ENCODE peak calls at places on chromosome 20, in four cellular contexts. I is stimulated activated CD8-positive, alpha-beta memory T cell treated with anti-CD3 and anti-CD28 coated beads, Interleukin-15, amount 100 ng/mL, for 48 hours; W is neural crest cell; S is CD4-positive, alpha-beta T cell. Z is an unnamed sample.
A peak's percentile ranks its signal among the peaks of the same experiment; 100 is the strongest.

GRCh38 chr20:49630396-49630951 is 62.5 kb upstream of the PTGIS start:
- DNase-seq in I (no peak), W (no peak), S (no peak), Z (no peak)

GRCh38 chr20:37945034-37945660 is 42.2 kb downstream of the VSTM2L start:
- DNase-seq in W (no peak), S (no peak), I (no peak), Z (no peak)

GRCh38 chr20:20362774-20363435 is 5.0 kb upstream of the INSM1 start:
- DNase-seq in I (no peak), W (peak; percentile 30), S (no peak), Z (no peak)

GRCh38 chr20:56391037-56391436 is 978 bp downstream of the AURKA start:
- DNase-seq in W (no peak), I (no peak), S (no peak), Z (no peak)

GRCh38 chr20:37326666-37327065 is 19.3 kb upstream of the SRC start:
- DNase-seq in W (no peak), I (no peak), S (no peak), Z (no peak)

GRCh38 chr20:32524871-32525501 is 60.1 kb downstream of the NOL4L start:
- DNase-seq in W (no peak), S (no peak), I (no peak), Z (no peak)

GRCh38 chr20:53434662-53435061 is 159.0 kb downstream of the ZNF217 start:
- DNase-seq in S (no peak), W (no peak), I (no peak), Z (no peak)

GRCh38 chr20:45359406-45360148 is 3.4 kb upstream of the SYS1 start:
- DNase-seq in S (no peak), I (no peak), W (no peak), Z (no peak)

GRCh38 chr20:62595491-62595890 is 46.8 kb upstream of the SLCO4A1 start:
- DNase-seq in I (no peak), W (no peak), S (no peak), Z (no peak)

GRCh38 chr20:24843443-24843715 is 105.7 kb upstream of the CST7 start:
- DNase-seq in I (no peak), S (no peak), W (no peak), Z (no peak)

GRCh38 chr20:61668771-61669503 is 396.7 kb downstream of the TAF4 start:
- DNase-seq in I (no peak), W (no peak), S (no peak), Z (no peak)

GRCh38 chr20:37558306-37558705 is 30.6 kb upstream of the BLCAP start:
- DNase-seq in W (no peak), S (no peak), I (no peak), Z (no peak)

GRCh38 chr20:35992713-35993335 is 24.4 kb downstream of the CNBD2 start:
- DNase-seq in S (peak; percentile 43), I (peak; percentile 12), W (peak; percentile 36), Z (no peak)

GRCh38 chr20:52454660-52455059 is 263.1 kb upstream of the ZFP64 start:
- DNase-seq in I (no peak), W (no peak), S (no peak), Z (no peak)

GRCh38 chr20:32387262-32387661 is 29.1 kb downstream of the ASXL1 start:
- DNase-seq in I (no peak), S (no peak), W (no peak), Z (no peak)

GRCh38 chr20:31712564-31713311 is 9.9 kb downstream of the BCL2L1 start:
- DNase-seq in W (peak; percentile 44), S (no peak), I (no peak), Z (no peak)

GRCh38 chr20:46304852-46305251 is 3.4 kb downstream of the CDH22 start:
- DNase-seq in S (no peak), I (no peak), W (no peak), Z (no peak)

GRCh38 chr20:46356195-46357029 is 48.1 kb upstream of the CDH22 start:
- DNase-seq in I (no peak), W (no peak), S (no peak), Z (no peak)

GRCh38 chr20:44646641-44647274 is 4.7 kb downstream of the ADA start:
- DNase-seq in I (no peak), W (no peak), S (no peak), Z (no peak)

Z was measured in esophagus squamous epithelium.